ENCODE peak calls at places on chromosomes 4 and X, in eight cellular contexts. B, J, C, G, A, N, K and Q are unnamed samples.

GRCh38 chr4:1297456-1298325 is 8.0 kb downstream of the MAEA start:
- DNase-seq in B (no peak), J (no peak), C (no peak), G (no peak), A (no peak), N (no peak), K (no peak), Q (no peak)

GRCh38 chr4:168511780-168512467 is 15.1 kb downstream of the PALLD start:
- DNase-seq in B (no peak), J (no peak), C (peak; percentile 4), G (no peak), A (no peak), N (no peak), K (no peak), Q (no peak)

GRCh38 chrX:1392376-1393130 is 640 bp upstream of the SLC25A6 start:
- DNase-seq in B (peak; percentile 37), J (no peak), C (no peak), G (peak; percentile 52), A (peak; percentile 66), N (no peak), K (peak; percentile 66), Q (no peak)

GRCh38 chr4:124276461-124276860 is 436.1 kb downstream of the ANKRD50 start:
- DNase-seq in B (no peak), J (no peak), C (no peak), G (peak; percentile 24), A (peak; percentile 27), N (peak; percentile 27), K (no peak), Q (no peak)

GRCh38 chr4:40395166-40395900 is 60.2 kb downstream of the CHRNA9 start:
- DNase-seq in B (no peak), J (no peak), C (no peak), G (no peak), A (no peak), N (no peak), K (no peak), Q (no peak)

GRCh38 chrX:24242649-24243556 is 71.0 kb downstream of the SUPT20HL2 start:
- DNase-seq in B (no peak), J (no peak), C (no peak), G (peak; percentile 63), A (peak; percentile 50), N (peak; percentile 66), K (no peak), Q (no peak)

GRCh38 chr4:10506077-10506476 is 48.9 kb upstream of the ZNF518B start:
- DNase-seq in B (no peak), J (no peak), C (no peak), G (no peak), A (no peak), N (no peak), K (no peak), Q (no peak)

GRCh38 chrX:39730671-39731389 is 366.9 kb downstream of the BCOR start:
- DNase-seq in B (peak; percentile 33), J (no peak), C (peak; percentile 36), G (peak; percentile 88), A (peak; percentile 82), N (peak; percentile 62), K (peak; percentile 36), Q (peak; percentile 17)

GRCh38 chr4:40998680-40999358 is 215.5 kb downstream of the APBB2 start:
- DNase-seq in B (no peak), J (no peak), C (no peak), G (peak; percentile 20), A (peak; percentile 91), N (no peak), K (no peak), Q (no peak)

GRCh38 chr4:89906787-89907521 is 12.3 kb downstream of the MMRN1 start:
- DNase-seq in B (no peak), J (no peak), C (no peak), G (no peak), A (no peak), N (no peak), K (no peak), Q (no peak)

GRCh38 chr4:38313175-38313574 is 350.8 kb upstream of the KLF3 start:
- DNase-seq in B (no peak), J (no peak), C (no peak), G (no peak), A (no peak), N (no peak), K (no peak), Q (no peak)